ENCODE peak calls at places on chromosomes 4 and X, in six cellular contexts. K, V, W, E, A and U are unnamed samples.

GRCh38 chr4:11739992-11740391 is 311.3 kb upstream of the HS3ST1 start:
- DNase-seq in K (peak), V (no peak), W (no peak), E (no peak), A (no peak), U (no peak)

GRCh38 chr4:5125326-5125725 is 74.0 kb downstream of the STK32B start:
- DNase-seq in K (no peak), V (no peak), W (no peak), E (no peak), A (no peak), U (no peak)

GRCh38 chrX:142001934-142002333 is 98.2 kb downstream of the MAGEC1 start:
- DNase-seq in K (peak), V (no peak), W (no peak), E (no peak), A (no peak), U (no peak)

GRCh38 chr4:139950568-139950967 is 203.4 kb downstream of the MAML3 start:
- DNase-seq in K (peak), V (no peak), W (no peak), E (peak), A (no peak), U (no peak)

GRCh38 chr4:67918428-67918827 is 34.6 kb upstream of the TMPRSS11D start:
- DNase-seq in K (no peak), V (no peak), W (peak), E (no peak), A (no peak), U (no peak)

GRCh38 chrX:39519213-39519544 is 578.6 kb downstream of the BCOR start:
- DNase-seq in K (peak), V (peak), W (no peak), E (no peak), A (no peak), U (no peak)

GRCh38 chrX:55867254-55867653 is 149.7 kb downstream of the RRAGB start:
- DNase-seq in K (peak), V (no peak), W (no peak), E (peak), A (no peak), U (no peak)

GRCh38 chr4:183504930-183505555 is at the start of gene ING2:
- DNase-seq in K (peak), V (no peak), W (peak), E (peak), A (peak), U (no peak)

GRCh38 chr4:108031427-108032083 is 41.9 kb downstream of the HADH start:
- DNase-seq in K (peak), V (no peak), W (no peak), E (no peak), A (no peak), U (no peak)

GRCh38 chr4:39820186-39820585 is 122.2 kb downstream of the UBE2K start:
- DNase-seq in K (no peak), V (no peak), W (no peak), E (no peak), A (no peak), U (no peak)

GRCh38 chrX:37926700-37927099 is 79.3 kb upstream of the DYNLT3 start:
- DNase-seq in K (peak), V (no peak), W (no peak), E (peak), A (no peak), U (peak)

GRCh38 chr4:7151668-7152227 is 40.6 kb upstream of the SORCS2 start:
- DNase-seq in K (peak), V (no peak), W (no peak), E (no peak), A (no peak), U (no peak)

GRCh38 chr4:183838987-183839712 is 66.0 kb upstream of the STOX2 start:
- DNase-seq in K (peak), V (no peak), W (no peak), E (peak), A (no peak), U (no peak)

GRCh38 chr4:2166253-2166652 is 75.7 kb downstream of the HAUS3 start:
- DNase-seq in K (no peak), V (no peak), W (no peak), E (no peak), A (no peak), U (no peak)

GRCh38 chr4:125703443-125703842 is 388.7 kb downstream of the FAT4 start:
- DNase-seq in K (peak), V (no peak), W (no peak), E (no peak), A (no peak), U (peak)

GRCh38 chr4:70634482-70634881 is 5.9 kb downstream of the ENAM start:
- DNase-seq in K (no peak), V (no peak), W (no peak), E (no peak), A (no peak), U (no peak)

GRCh38 chr4:84401669-84402068 is 97.4 kb downstream of the NKX6-1 start:
- DNase-seq in K (no peak), V (no peak), W (peak), E (no peak), A (no peak), U (no peak)

GRCh38 chr4:115228851-115229250 is 115.4 kb upstream of the NDST4 start:
- DNase-seq in K (no peak), V (no peak), W (no peak), E (no peak), A (no peak), U (no peak)

GRCh38 chr4:145635117-145635516 is 15.9 kb downstream of the MMAA start:
- DNase-seq in K (no peak), V (no peak), W (no peak), E (no peak), A (no peak), U (no peak)

GRCh38 chrX:57677132-57677858 is 2.8 kb downstream of the NLRP2B start:
- DNase-seq in K (no peak), V (no peak), W (no peak), E (no peak), A (no peak), U (no peak)

GRCh38 chrX:20397587-20397986 is 130.9 kb upstream of the RPS6KA3 start:
- DNase-seq in K (no peak), V (no peak), W (no peak), E (no peak), A (no peak), U (no peak)

GRCh38 chr4:38500433-38500832 is 163.6 kb upstream of the KLF3 start:
- DNase-seq in K (no peak), V (peak), W (no peak), E (no peak), A (no peak), U (no peak)

GRCh38 chrX:150942958-150943594 is 40.1 kb upstream of the HMGB3 start:
- DNase-seq in K (no peak), V (no peak), W (no peak), E (no peak), A (no peak), U (no peak)

GRCh38 chr4:87882321-87882720 is 49.6 kb downstream of the MEPE start:
- DNase-seq in K (peak), V (no peak), W (no peak), E (no peak), A (no peak), U (no peak)

GRCh38 chr4:99863804-99864203 is 30.4 kb downstream of the LAMTOR3 start:
- DNase-seq in K (peak), V (peak), W (no peak), E (no peak), A (no peak), U (no peak)